ENCODE peak calls at places on chromosomes 3 and 15, in six cellular contexts. U, N, M, V, P and O are unnamed samples.

GRCh38 chr3:19970289-19970688 is 23.4 kb downstream of the RAB5A start:
- DNase-seq in U (no peak), N (no peak), M (no peak), V (no peak), P (no peak), O (no peak)

GRCh38 chr3:168812234-168812633 is 716.5 kb upstream of the GOLIM4 start:
- DNase-seq in U (no peak), N (no peak), M (no peak), V (no peak), P (no peak), O (no peak)

GRCh38 chr3:123609063-123609462 is 24.2 kb upstream of the HACD2 start:
- DNase-seq in U (no peak), N (no peak), M (no peak), V (no peak), P (no peak), O (no peak)

GRCh38 chr15:45869034-45869668 is 234.3 kb downstream of the SQOR start:
- DNase-seq in U (no peak), N (no peak), M (no peak), V (no peak), P (no peak), O (no peak)

GRCh38 chr3:5058463-5058862 is 63.6 kb upstream of the ARL8B start:
- DNase-seq in U (no peak), N (no peak), M (no peak), V (peak; percentile 44), P (no peak), O (no peak)

GRCh38 chr3:187101184-187102072 is 37.9 kb downstream of the RPL39L start:
- DNase-seq in U (peak; percentile 70), N (peak; percentile 79), M (no peak), V (peak; percentile 57), P (peak; percentile 93), O (peak; percentile 45)

GRCh38 chr3:42613462-42613861 is 13.0 kb downstream of the NKTR start:
- DNase-seq in U (no peak), N (no peak), M (no peak), V (no peak), P (no peak), O (no peak)

GRCh38 chr3:85726241-85726640 is 767.5 kb downstream of the CADM2 start:
- DNase-seq in U (no peak), N (no peak), M (no peak), V (peak; percentile 13), P (no peak), O (no peak)

GRCh38 chr3:183698318-183698731 is 728 bp downstream of the YEATS2 start:
- DNase-seq in U (no peak), N (peak; percentile 31), M (no peak), V (peak; percentile 44), P (peak; percentile 59), O (peak; percentile 26)

GRCh38 chr3:72571638-72572114 is 276.6 kb downstream of the SHQ1 start:
- DNase-seq in U (no peak), N (no peak), M (no peak), V (no peak), P (no peak), O (no peak)

GRCh38 chr15:71082803-71083202 is 32.5 kb upstream of the THSD4 start:
- DNase-seq in U (no peak), N (peak; percentile 14), M (no peak), V (no peak), P (no peak), O (no peak)

GRCh38 chr3:56790016-56790950 is 11.5 kb downstream of the ARHGEF3 start:
- DNase-seq in U (no peak), N (no peak), M (no peak), V (no peak), P (no peak), O (no peak)

GRCh38 chr3:129315386-129315991 is 36.8 kb downstream of the HMCES start:
- DNase-seq in U (peak; percentile 76), N (peak; percentile 54), M (no peak), V (no peak), P (peak; percentile 38), O (peak; percentile 52)

GRCh38 chr3:42097166-42097946 is 6.2 kb downstream of the TRAK1 start:
- DNase-seq in U (no peak), N (no peak), M (no peak), V (no peak), P (no peak), O (no peak)

GRCh38 chr3:189586941-189587687 is 44.1 kb upstream of the TP63 start:
- DNase-seq in U (no peak), N (no peak), M (no peak), V (no peak), P (no peak), O (no peak)

GRCh38 chr3:126104028-126104635 is 20.2 kb upstream of the SLC41A3 start:
- DNase-seq in U (no peak), N (no peak), M (no peak), V (peak; percentile 1), P (no peak), O (peak; percentile 47)

GRCh38 chr3:72722930-72723726 is 125.1 kb downstream of the SHQ1 start:
- DNase-seq in U (no peak), N (no peak), M (no peak), V (no peak), P (no peak), O (no peak)

DNA sequence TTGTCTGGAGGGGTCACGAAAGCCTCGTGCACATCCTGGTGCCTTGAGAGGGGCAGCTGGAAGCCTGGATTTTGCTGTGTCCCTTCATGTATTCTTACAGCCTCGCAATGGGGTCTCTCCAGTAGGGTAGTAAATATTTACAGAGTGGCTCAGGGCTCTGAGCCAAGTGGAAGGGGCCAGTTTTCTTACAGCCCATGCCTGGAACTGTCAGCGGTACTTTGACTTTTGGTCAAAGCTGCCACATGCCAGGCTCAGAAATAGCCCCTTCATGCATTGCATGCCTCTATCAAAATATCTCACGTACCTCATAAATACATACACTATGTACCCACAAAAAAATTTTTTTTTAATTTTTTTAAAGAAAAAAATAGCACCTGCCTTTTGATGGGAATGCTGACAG is 119.2 kb downstream of the OSBPL10 start:
- DNase-seq in U (no peak), N (no peak), M (no peak), V (no peak), P (no peak), O (no peak)
- H3K4me1 ChIP-seq in U (no peaks in the 10 kb centered on the region), N (no peaks in the 10 kb centered on the region), M (no peaks in the 10 kb centered on the region), V (peaks cover 11% of the 10 kb centered on the region), P (no peaks in the 10 kb centered on the region), O (no peaks in the 10 kb centered on the region)

GRCh38 chr3:140376136-140376889 is 301.6 kb upstream of the TRIM42 start:
- DNase-seq in U (no peak), N (no peak), M (no peak), V (no peak), P (no peak), O (no peak)

GRCh38 chr3:140378571-140379340 is 299.1 kb upstream of the TRIM42 start:
- DNase-seq in U (no peak), N (no peak), M (no peak), V (no peak), P (no peak), O (no peak)

GRCh38 chr3:140375002-140375401 is 302.9 kb upstream of the TRIM42 start:
- DNase-seq in U (no peak), N (no peak), M (no peak), V (no peak), P (no peak), O (no peak)

DNA sequence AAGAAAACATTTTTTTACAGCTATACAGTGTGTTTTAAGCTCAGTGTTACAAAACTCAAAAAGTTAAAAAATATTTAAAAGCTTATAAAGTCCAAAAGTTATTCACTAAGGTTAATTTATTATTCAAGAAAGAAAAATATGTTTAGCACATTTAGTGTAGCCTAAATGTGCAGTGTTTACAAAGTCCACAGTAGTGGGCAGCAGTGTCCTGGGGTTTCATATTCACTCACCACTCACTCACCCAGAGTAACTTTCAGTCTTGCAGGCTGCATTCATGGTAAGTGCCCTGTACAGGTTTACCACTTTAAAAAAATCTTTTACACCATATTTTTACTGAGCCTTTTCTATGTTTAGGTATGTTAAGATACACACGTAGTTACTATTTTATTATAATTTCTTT is 300.2 kb upstream of the TRIM42 start:
- DNase-seq in U (no peak), N (no peak), M (no peak), V (no peak), P (no peak), O (no peak)
- TF ChIP-seq CTCF in U (no peak), N (no peak), M (no peak), V (no peak), P (no peak), O (no peak)

GRCh38 chr3:27626596-27627118 is 95.5 kb downstream of the EOMES start:
- DNase-seq in U (no peak), N (no peak), M (no peak), V (no peak), P (no peak), O (no peak)
- H3K27me3 ChIP-seq in U (no peaks in the 10 kb centered on the region), N (no peaks in the 10 kb centered on the region), M (no peaks in the 10 kb centered on the region), V (no peaks in the 10 kb centered on the region), P (no peaks in the 10 kb centered on the region), O (no peaks in the 10 kb centered on the region)

GRCh38 chr15:88913017-88913849 is at the start of gene MFGE8:
- DNase-seq in U (peak; percentile 78), N (peak; percentile 86), M (no peak), V (peak; percentile 90), P (peak; percentile 66), O (peak; percentile 71)
- H3K4me1 ChIP-seq in U (peaks cover 25% of the 10 kb centered on the region), N (peaks cover 48% of the 10 kb centered on the region), M (peaks cover 46% of the 10 kb centered on the region), V (peaks cover 17% of the 10 kb centered on the region), P (peaks cover 7% of the 10 kb centered on the region), O (no peaks in the 10 kb centered on the region)

GRCh38 chr3:51954713-51955112 is 468 bp upstream of the GPR62 start:
- DNase-seq in U (no peak), N (no peak), M (no peak), V (no peak), P (no peak), O (no peak)

GRCh38 chr3:51957520-51958205 is 2.5 kb downstream of the GPR62 start:
- DNase-seq in U (no peak), N (no peak), M (no peak), V (no peak), P (no peak), O (peak; percentile 62)

GRCh38 chr3:51955175-51955892 is at the start of gene GPR62:
- DNase-seq in U (no peak), N (no peak), M (no peak), V (no peak), P (no peak), O (peak; percentile 65)

GRCh38 chr3:51954120-51954519 is 1.1 kb upstream of the GPR62 start:
- DNase-seq in U (no peak), N (no peak), M (no peak), V (no peak), P (no peak), O (no peak)

GRCh38 chr3:51955893-51956770 is 951 bp downstream of the GPR62 start:
- DNase-seq in U (no peak), N (peak; percentile 70), M (no peak), V (peak; percentile 77), P (no peak), O (peak; percentile 78)
- TF ChIP-seq CTCF in U (peak; percentile 50), N (peak; percentile 50), M (no peak), V (peak; percentile 17), P (peak; percentile 14), O (peak; percentile 18)

GRCh38 chr3:50674349-50675178 is at the start of gene DOCK3:
- DNase-seq in U (peak; percentile 74), N (peak; percentile 69), M (no peak), V (peak; percentile 92), P (peak; percentile 79), O (peak; percentile 38)

GRCh38 chr3:50675179-50676030 is 678 bp downstream of the DOCK3 start:
- DNase-seq in U (peak; percentile 59), N (peak; percentile 62), M (no peak), V (peak; percentile 54), P (peak; percentile 36), O (peak; percentile 31)

GRCh38 chr3:50673937-50674336 is 790 bp upstream of the DOCK3 start:
- DNase-seq in U (no peak), N (no peak), M (no peak), V (no peak), P (no peak), O (no peak)

GRCh38 chr3:50671331-50671730 is 3.4 kb upstream of the DOCK3 start:
- DNase-seq in U (no peak), N (no peak), M (peak; percentile 56), V (peak; percentile 46), P (no peak), O (no peak)

GRCh38 chr3:50672656-50673055 is 2.1 kb upstream of the DOCK3 start:
- DNase-seq in U (no peak), N (no peak), M (no peak), V (no peak), P (no peak), O (no peak)
- H3K27me3 ChIP-seq in U (peaks cover 34% of the 10 kb centered on the region), N (peaks cover 53% of the 10 kb centered on the region), M (no peaks in the 10 kb centered on the region), V (peaks cover 77% of the 10 kb centered on the region), P (peaks cover 20% of the 10 kb centered on the region), O (peaks cover 9% of the 10 kb centered on the region)